ENCODE peak calls at places on chromosomes 12 and 14, in ten cellular contexts. R, P, U, C, I, K, S, G, Q and H are unnamed samples.

GRCh38 chr14:101063121-101063520 is 159.6 kb upstream of the RTL1 start:
- DNase-seq in R (no peak), P (no peak), U (no peak), C (no peak), I (peak; percentile 41), K (no peak), S (no peak), G (no peak), Q (no peak), H (no peak)

GRCh38 chr14:60553855-60554254 is 44.9 kb downstream of the SIX6 start:
- DNase-seq in R (peak; percentile 33), P (no peak), U (no peak), C (no peak), I (no peak), K (no peak), S (no peak), G (no peak), Q (no peak), H (no peak)

GRCh38 chr14:36430662-36431084 is 89.4 kb downstream of the NKX2-1 start:
- DNase-seq in R (no peak), P (no peak), U (peak; percentile 50), C (no peak), I (no peak), K (no peak), S (no peak), G (no peak), Q (no peak), H (no peak)

GRCh38 chr12:13661005-13661887 is 320.2 kb downstream of the GRIN2B start:
- DNase-seq in R (peak; percentile 78), P (peak; percentile 21), U (peak; percentile 58), C (peak; percentile 22), I (peak; percentile 67), K (no peak), S (no peak), G (no peak), Q (no peak), H (peak; percentile 64)

GRCh38 chr14:69910871-69911270 is 31.7 kb downstream of the SMOC1 start:
- DNase-seq in R (no peak), P (no peak), U (peak; percentile 37), C (no peak), I (no peak), K (no peak), S (no peak), G (no peak), Q (no peak), H (no peak)

GRCh38 chr12:132324841-132325732 is 4.3 kb downstream of the GALNT9 start:
- DNase-seq in R (no peak), P (no peak), U (no peak), C (no peak), I (no peak), K (no peak), S (no peak), G (no peak), Q (no peak), H (no peak)

GRCh38 chr12:75725505-75726120 is 214.2 kb upstream of the KRR1 start:
- DNase-seq in R (peak; percentile 77), P (no peak), U (no peak), C (no peak), I (no peak), K (no peak), S (no peak), G (no peak), Q (no peak), H (no peak)

GRCh38 chr12:49965836-49966235 is 4.2 kb downstream of the AQP5 start:
- DNase-seq in R (no peak), P (no peak), U (no peak), C (no peak), I (no peak), K (no peak), S (no peak), G (no peak), Q (no peak), H (no peak)

GRCh38 chr14:67474366-67474765 is 14.2 kb downstream of the TMEM229B start:
- DNase-seq in R (no peak), P (no peak), U (no peak), C (no peak), I (no peak), K (no peak), S (no peak), G (no peak), Q (no peak), H (no peak)

GRCh38 chr12:9751204-9752144 is 9.2 kb downstream of the CD69 start:
- DNase-seq in R (peak; percentile 69), P (peak; percentile 22), U (no peak), C (no peak), I (no peak), K (peak; percentile 69), S (peak; percentile 50), G (no peak), Q (peak; percentile 38), H (no peak)

GRCh38 chr12:89203144-89203543 is 149.2 kb downstream of the DUSP6 start:
- DNase-seq in R (no peak), P (no peak), U (no peak), C (peak; percentile 43), I (no peak), K (no peak), S (no peak), G (no peak), Q (no peak), H (no peak)

GRCh38 chr12:123358035-123358434 is 6.6 kb downstream of the SBNO1 start:
- DNase-seq in R (no peak), P (no peak), U (no peak), C (no peak), I (no peak), K (no peak), S (no peak), G (no peak), Q (no peak), H (no peak)

GRCh38 chr14:93039649-93040315 is 75.9 kb downstream of the ITPK1 start:
- DNase-seq in R (no peak), P (no peak), U (no peak), C (no peak), I (no peak), K (no peak), S (no peak), G (no peak), Q (no peak), H (no peak)

GRCh38 chr14:34122081-34122480 is 171.2 kb upstream of the EGLN3 start:
- DNase-seq in R (no peak), P (no peak), U (no peak), C (no peak), I (no peak), K (no peak), S (no peak), G (no peak), Q (no peak), H (no peak)

GRCh38 chr12:46299846-46300245 is 31.0 kb upstream of the SLC38A1 start:
- DNase-seq in R (no peak), P (no peak), U (no peak), C (no peak), I (no peak), K (no peak), S (no peak), G (no peak), Q (no peak), H (no peak)

GRCh38 chr12:122097641-122098364 is 19.2 kb downstream of the MLXIP start:
- DNase-seq in R (no peak), P (peak; percentile 92), U (peak; percentile 98), C (no peak), I (peak; percentile 65), K (no peak), S (no peak), G (peak; percentile 60), Q (no peak), H (no peak)
- H3K4me1 ChIP-seq in R (peaks cover 17% of the 10 kb centered on the region), P (peaks cover 69% of the 10 kb centered on the region), U (peaks cover 92% of the 10 kb centered on the region), C (peaks cover 14% of the 10 kb centered on the region), I (peaks cover 96% of the 10 kb centered on the region), K (peaks cover 88% of the 10 kb centered on the region), S (peaks cover 71% of the 10 kb centered on the region), G (peaks cover 87% of the 10 kb centered on the region), Q (peaks cover 37% of the 10 kb centered on the region), H (peaks cover 37% of the 10 kb centered on the region)

GRCh38 chr14:82122678-82123077 is 589.0 kb upstream of the SEL1L start:
- DNase-seq in R (no peak), P (no peak), U (no peak), C (no peak), I (no peak), K (no peak), S (no peak), G (no peak), Q (no peak), H (no peak)
- H3K9me3 ChIP-seq in R (no peaks in the 10 kb centered on the region), P (no peaks in the 10 kb centered on the region), U (no peaks in the 10 kb centered on the region), C (no peaks in the 10 kb centered on the region), I (no peaks in the 10 kb centered on the region), K (no peaks in the 10 kb centered on the region), S (no peaks in the 10 kb centered on the region), G (peaks cover 13% of the 10 kb centered on the region), Q (no peaks in the 10 kb centered on the region), H (peaks cover 6% of the 10 kb centered on the region)

DNA sequence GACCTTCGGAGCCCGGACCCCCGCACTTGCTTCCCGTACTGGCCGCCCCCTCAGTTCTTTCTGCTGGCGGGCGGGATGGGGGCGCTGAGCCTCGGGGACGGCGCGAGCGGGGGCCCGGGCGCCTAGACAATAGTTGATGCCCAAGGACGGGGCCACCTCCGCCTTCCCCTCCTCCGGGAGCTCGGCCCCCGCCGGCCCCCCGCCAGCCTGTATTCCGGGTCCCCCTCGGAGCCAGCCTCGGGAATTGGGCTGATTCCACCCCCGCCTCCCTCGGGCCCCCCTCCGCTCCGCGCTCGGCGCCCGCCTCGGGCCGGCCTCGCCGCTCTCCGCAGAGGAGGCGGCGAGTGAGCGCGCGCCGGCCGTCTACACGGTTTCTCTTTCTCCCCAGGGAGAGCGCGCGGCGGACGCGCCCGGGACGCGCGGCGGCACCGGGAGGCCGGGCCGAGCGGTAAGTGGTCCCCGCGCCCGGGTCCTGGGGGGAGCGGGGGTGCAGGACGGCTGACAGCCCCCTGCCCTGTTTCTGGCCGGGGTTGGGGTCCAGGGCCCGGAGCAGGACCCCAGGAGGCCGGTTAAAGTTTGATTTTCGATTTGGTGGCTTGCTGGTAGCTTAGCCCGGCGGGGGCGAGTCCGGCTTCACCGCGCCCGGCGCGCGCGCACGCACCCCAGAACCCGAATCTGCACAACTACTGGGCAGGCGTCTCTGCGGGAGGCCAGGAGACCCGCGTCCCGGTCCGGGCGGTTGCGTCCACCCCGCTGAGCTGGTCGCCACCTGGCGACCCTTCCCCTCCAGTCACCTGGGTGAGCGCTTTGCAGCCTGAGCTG is 413.7 kb downstream of the PCNX1 start:
- DNase-seq in R (peak; percentile 88), P (peak; percentile 46), U (peak; percentile 63), C (peak; percentile 63), I (peak; percentile 78), K (peak; percentile 48), S (peak; percentile 49), G (peak; percentile 57), Q (peak; percentile 39), H (peak; percentile 84)
- H3K27me3 ChIP-seq in R (no peaks in the 10 kb centered on the region), P (no peaks in the 10 kb centered on the region), U (no peaks in the 10 kb centered on the region), C (no peaks in the 10 kb centered on the region), I (no peaks in the 10 kb centered on the region), K (no peaks in the 10 kb centered on the region), S (no peaks in the 10 kb centered on the region), G (no peaks in the 10 kb centered on the region), Q (no peaks in the 10 kb centered on the region), H (no peaks in the 10 kb centered on the region)

GRCh38 chr12:121524196-121524930 is 56.5 kb downstream of the KDM2B start:
- DNase-seq in R (no peak), P (no peak), U (no peak), C (no peak), I (no peak), K (no peak), S (no peak), G (no peak), Q (no peak), H (no peak)
- H3K4me1 ChIP-seq in R (no peaks in the 10 kb centered on the region), P (no peaks in the 10 kb centered on the region), U (no peaks in the 10 kb centered on the region), C (no peaks in the 10 kb centered on the region), I (no peaks in the 10 kb centered on the region), K (no peaks in the 10 kb centered on the region), S (no peaks in the 10 kb centered on the region), G (peaks cover 14% of the 10 kb centered on the region), Q (no peaks in the 10 kb centered on the region), H (no peaks in the 10 kb centered on the region)